ENCODE peak calls at places on chromosomes 3 and 15, in ten cellular contexts. I is mesothelial cell of epicardium; Z is breast epithelium; O is M059J; W is MV-4-11; N is fibroblast of mammary gland; B is iPS-NIHi11; Q is skeletal muscle cell; R is stimulated activated CD4-positive, alpha-beta T cell treated with anti-CD3 and anti-CD28 coated beads, Interleukin-15, amount 100 ng/mL, for 24 hours; M is fibroblast of the aortic adventitia. Y is an unnamed sample.

GRCh38 chr3:110799236-110799635 is 272.4 kb upstream of the NECTIN3 start:
- DNase-seq in I (no peak), Z (no peak), O (peak; percentile 75), W (no peak), N (peak; percentile 45), B (no peak), Q (no peak), R (no peak), M (peak; percentile 3), Y (peak; percentile 42)

GRCh38 chr3:124429129-124429815 is 301.0 kb upstream of the UMPS start:
- DNase-seq in I (no peak), Z (no peak), O (peak; percentile 97), W (no peak), N (peak; percentile 25), B (peak; percentile 9), Q (no peak), R (no peak), M (peak; percentile 2), Y (peak; percentile 5)

GRCh38 chr15:69468241-69469121 is 15.9 kb downstream of the RPLP1 start:
- DNase-seq in I (peak; percentile 37), Z (peak; percentile 70), O (peak; percentile 89), W (peak; percentile 76), N (peak; percentile 47), B (no peak), Q (peak; percentile 48), R (peak; percentile 84), M (no peak), Y (no peak)

GRCh38 chr15:80822666-80823065 is 43.5 kb downstream of the CEMIP start:
- DNase-seq in I (no peak), Z (no peak), O (no peak), W (no peak), N (no peak), B (no peak), Q (no peak), R (no peak), M (no peak), Y (no peak)

GRCh38 chr15:73750951-73751350 is 2.2 kb downstream of the INSYN1 start:
- DNase-seq in I (no peak), Z (no peak), O (no peak), W (no peak), N (no peak), B (no peak), Q (no peak), R (no peak), M (no peak), Y (no peak)

GRCh38 chr3:142429582-142429981 is 18.3 kb downstream of the XRN1 start:
- DNase-seq in I (no peak), Z (no peak), O (no peak), W (no peak), N (no peak), B (no peak), Q (no peak), R (no peak), M (no peak), Y (no peak)

GRCh38 chr3:1613962-1614361 is 484.7 kb upstream of the CNTN4 start:
- DNase-seq in I (no peak), Z (no peak), O (no peak), W (no peak), N (no peak), B (no peak), Q (no peak), R (no peak), M (no peak), Y (no peak)

GRCh38 chr3:45437388-45437787 is 49.0 kb downstream of the LARS2 start:
- DNase-seq in I (no peak), Z (no peak), O (no peak), W (peak; percentile 48), N (peak; percentile 16), B (no peak), Q (no peak), R (no peak), M (peak; percentile 7), Y (no peak)

GRCh38 chr15:91961357-91961756 is 107.8 kb downstream of the SLCO3A1 start:
- DNase-seq in I (no peak), Z (no peak), O (peak; percentile 23), W (no peak), N (no peak), B (no peak), Q (no peak), R (no peak), M (no peak), Y (no peak)

Y was measured in cardiac fibroblast.